ENCODE peak calls at places on chromosome 12, in four cellular contexts. N is naive thymus-derived CD4-positive, alpha-beta T cell; W is endothelial cell of umbilical vein; G is HCT116. M is an unnamed sample. For H3K4me1, the result is how much of the 10 kb centered on the place peaks cover.

GRCh38 chr12:53860426-53861223 is 78.0 kb upstream of the HOXC13 start:
- DNase-seq in N (no peak), W (no peak), G (no peak), M (no peak)

GRCh38 chr12:108191938-108192337 is 62.9 kb downstream of the WSCD2 start:
- DNase-seq in N (no peak), W (no peak), G (no peak), M (no peak)

GRCh38 chr12:97222391-97222790 is 240.2 kb upstream of the RMST start:
- DNase-seq in N (no peak), W (no peak), G (no peak), M (no peak)

GRCh38 chr12:109539508-109539907 is 33.8 kb downstream of the MMAB start:
- DNase-seq in N (no peak), W (peak), G (no peak), M (no peak)

GRCh38 chr12:11669348-11669747 is 19.9 kb downstream of the ETV6 start:
- DNase-seq in N (no peak), W (no peak), G (no peak), M (no peak)

GRCh38 chr12:3097186-3097804 is 20.1 kb downstream of the TSPAN9 start:
- DNase-seq in N (no peak), W (peak), G (no peak), M (peak)

GRCh38 chr12:105267711-105268110 is 31.7 kb upstream of the APPL2 start:
- DNase-seq in N (no peak), W (no peak), G (no peak), M (no peak)

GRCh38 chr12:25866586-25867378 is 91.7 kb upstream of the RASSF8 start:
- DNase-seq in N (no peak), W (no peak), G (no peak), M (no peak)

GRCh38 chr12:104805186-104805585 is 152.9 kb downstream of the SLC41A2 start:
- DNase-seq in N (no peak), W (no peak), G (no peak), M (no peak)

GRCh38 chr12:105352940-105353635 is 22.6 kb downstream of the C12orf75 start:
- DNase-seq in N (no peak), W (peak), G (no peak), M (no peak)

GRCh38 chr12:58425481-58426392 is 484.4 kb downstream of the ATP23 start:
- DNase-seq in N (no peak), W (peak), G (peak), M (no peak)

GRCh38 chr12:114682920-114683708 is 861 bp downstream of the TBX3 start:
- DNase-seq in N (no peak), W (peak), G (no peak), M (peak)

GRCh38 chr12:64522807-64523206 is 70.9 kb downstream of the TBK1 start:
- DNase-seq in N (no peak), W (no peak), G (no peak), M (no peak)

GRCh38 chr12:11877869-11878780 is 192.6 kb upstream of the BCL2L14 start:
- DNase-seq in N (no peak), W (peak), G (no peak), M (no peak)

GRCh38 chr12:20128926-20129325 is 239.4 kb upstream of the PDE3A start:
- DNase-seq in N (no peak), W (no peak), G (no peak), M (no peak)

GRCh38 chr12:64028541-64028940 is 184.0 kb downstream of the SRGAP1 start:
- DNase-seq in N (no peak), W (no peak), G (no peak), M (no peak)

GRCh38 chr12:132460571-132460970 is 29.4 kb upstream of the FBRSL1 start:
- DNase-seq in N (no peak), W (no peak), G (no peak), M (no peak)

GRCh38 chr12:112252184-112252583 is 126.8 kb downstream of the TRAFD1 start:
- DNase-seq in N (no peak), W (no peak), G (no peak), M (no peak)

GRCh38 chr12:28780960-28781359 is 368.1 kb upstream of the FAR2 start:
- DNase-seq in N (no peak), W (peak), G (no peak), M (no peak)

GRCh38 chr12:1319215-1319614 is 275.2 kb downstream of the FBXL14 start:
- DNase-seq in N (no peak), W (no peak), G (no peak), M (no peak)

GRCh38 chr12:115984607-115985006 is 292.9 kb downstream of the MED13L start:
- DNase-seq in N (no peak), W (no peak), G (no peak), M (no peak)

GRCh38 chr12:5665615-5666014 is 233.7 kb downstream of the NTF3 start:
- DNase-seq in N (no peak), W (no peak), G (no peak), M (no peak)

GRCh38 chr12:106123551-106123991 is 15.2 kb downstream of the NUAK1 start:
- DNase-seq in N (no peak), W (no peak), G (no peak), M (no peak)

GRCh38 chr12:5140190-5140589 is 96.5 kb downstream of the KCNA5 start:
- DNase-seq in N (no peak), W (no peak), G (no peak), M (no peak)

GRCh38 chr12:51851408-51852097 is 3.0 kb upstream of the FIGNL2 start:
- DNase-seq in N (no peak), W (no peak), G (no peak), M (no peak)

GRCh38 chr12:19826988-19827550 is 387.8 kb downstream of the AEBP2 start:
- DNase-seq in N (no peak), W (no peak), G (no peak), M (no peak)

GRCh38 chr12:111784953-111785352 is 18.2 kb downstream of the ALDH2 start:
- DNase-seq in N (no peak), W (no peak), G (no peak), M (no peak)

DNA sequence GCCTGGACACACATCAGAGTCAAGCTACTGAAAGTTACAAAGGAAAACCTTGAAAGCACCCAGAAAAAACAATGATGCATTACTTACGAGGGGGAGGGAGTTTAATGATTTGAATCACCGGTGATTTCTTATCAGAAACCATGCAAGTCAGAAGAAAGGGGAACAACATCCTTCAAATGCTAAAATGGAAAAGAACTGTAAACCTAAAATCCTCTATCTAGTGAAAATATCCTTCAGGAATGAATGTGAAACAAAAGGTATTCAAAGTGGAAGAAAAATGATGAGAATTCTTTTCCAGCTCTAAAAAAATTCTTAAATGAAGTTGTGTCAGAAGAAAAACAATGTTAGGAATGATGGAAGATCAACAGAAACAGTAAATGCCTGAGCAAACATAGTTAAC is 16.8 kb downstream of the SCAF11 start:
- DNase-seq in N (no peak), W (peak), G (no peak), M (no peak)
- H3K4me1 ChIP-seq in N (under half), W (under half), G (under half), M (under half)

GRCh38 chr12:69492739-69493138 is 22.6 kb downstream of the FRS2 start:
- DNase-seq in N (no peak), W (no peak), G (no peak), M (no peak)

GRCh38 chr12:69497308-69498026 is 27.3 kb downstream of the FRS2 start:
- DNase-seq in N (no peak), W (no peak), G (no peak), M (no peak)

GRCh38 chr12:69500631-69501030 is 30.4 kb downstream of the FRS2 start:
- DNase-seq in N (no peak), W (no peak), G (no peak), M (no peak)

GRCh38 chr12:69490920-69491643 is 20.9 kb downstream of the FRS2 start:
- DNase-seq in N (no peak), W (no peak), G (no peak), M (no peak)

GRCh38 chr12:69495071-69495470 is 24.9 kb downstream of the FRS2 start:
- DNase-seq in N (no peak), W (no peak), G (no peak), M (no peak)
- H3K4me1 ChIP-seq in N (under half), W (under half), G (under half), M (under half)

GRCh38 chr12:45214739-45215418 is 1.0 kb upstream of the ANO6 start:
- DNase-seq in N (no peak), W (peak), G (no peak), M (no peak)
- H3K4me1 ChIP-seq in N (under half), W (under half), G (under half), M (under half)

GRCh38 chr12:38144601-38145436 is 171.8 kb upstream of the ALG10B start:
- DNase-seq in N (no peak), W (no peak), G (no peak), M (no peak)
- H3K4me1 ChIP-seq in N (under half), W (under half), G (under half), M (under half)

GRCh38 chr12:49261726-49262125 is 3.2 kb upstream of the TUBA1C start:
- DNase-seq in N (no peak), W (no peak), G (no peak), M (no peak)

GRCh38 chr12:49264466-49264872 is 413 bp upstream of the TUBA1C start:
- DNase-seq in N (peak), W (no peak), G (no peak), M (no peak)

GRCh38 chr12:49260831-49261363 is 4.0 kb upstream of the TUBA1C start:
- DNase-seq in N (no peak), W (no peak), G (no peak), M (no peak)

GRCh38 chr12:49264873-49265792 is at the start of gene TUBA1C:
- DNase-seq in N (peak), W (peak), G (peak), M (peak)

GRCh38 chr12:49263400-49263763 is 1.5 kb upstream of the TUBA1C start:
- DNase-seq in N (no peak), W (peak), G (no peak), M (no peak)
- H3K4me1 ChIP-seq in N (under half), W (under half), G (under half), M (under half)

DNA sequence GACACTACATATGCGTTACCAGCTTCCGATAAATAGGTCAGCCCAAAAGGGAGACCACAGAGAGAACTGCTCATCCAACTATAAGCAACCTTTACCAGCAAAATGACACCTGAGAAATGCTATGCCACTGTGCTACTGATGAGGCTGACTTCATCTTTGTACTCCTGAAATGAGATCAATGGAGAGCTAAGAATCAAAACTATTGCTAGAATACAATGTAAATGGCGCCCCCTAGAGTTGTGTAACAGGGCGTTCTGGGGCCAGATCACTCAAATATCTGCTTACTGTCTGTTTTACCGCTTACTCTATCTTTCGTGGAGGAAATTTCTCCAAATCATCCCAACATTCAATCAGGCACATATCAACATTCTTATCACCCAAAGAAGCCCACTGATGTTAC is 4.6 kb downstream of the ZNF384 start:
- DNase-seq in N (no peak), W (peak), G (peak), M (no peak)
- H3K4me1 ChIP-seq in N (under half), W (under half), G (under half), M (under half)

DNA sequence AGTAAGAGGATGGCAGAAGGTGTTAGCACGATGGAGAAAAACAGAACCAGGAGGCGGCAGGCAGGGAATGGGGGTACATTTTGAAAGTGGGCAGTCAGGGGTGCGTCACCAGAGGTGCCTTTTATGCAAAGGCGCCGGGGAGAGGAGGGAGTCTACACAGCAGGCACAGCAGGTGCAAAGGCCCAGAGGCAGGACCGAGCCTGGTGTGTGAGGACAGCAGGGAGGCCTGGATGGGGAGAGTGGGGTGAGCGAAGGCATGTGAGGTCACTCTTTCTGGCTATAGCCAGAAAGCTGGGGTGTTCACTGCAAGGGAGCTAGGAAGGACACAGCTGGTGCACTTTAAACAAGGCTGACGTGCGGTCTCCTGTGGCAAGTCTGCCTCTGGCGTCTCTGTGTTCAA is 65.0 kb downstream of the NCOR2 start:
- DNase-seq in N (no peak), W (no peak), G (no peak), M (no peak)
- H3K4me1 ChIP-seq in N (under half), W (under half), G (under half), M (under half)

GRCh38 chr12:82848846-82849245 is 162.1 kb downstream of the TMTC2 start:
- DNase-seq in N (no peak), W (no peak), G (no peak), M (no peak)
- H3K4me1 ChIP-seq in N (under half), W (under half), G (under half), M (under half)

DNA sequence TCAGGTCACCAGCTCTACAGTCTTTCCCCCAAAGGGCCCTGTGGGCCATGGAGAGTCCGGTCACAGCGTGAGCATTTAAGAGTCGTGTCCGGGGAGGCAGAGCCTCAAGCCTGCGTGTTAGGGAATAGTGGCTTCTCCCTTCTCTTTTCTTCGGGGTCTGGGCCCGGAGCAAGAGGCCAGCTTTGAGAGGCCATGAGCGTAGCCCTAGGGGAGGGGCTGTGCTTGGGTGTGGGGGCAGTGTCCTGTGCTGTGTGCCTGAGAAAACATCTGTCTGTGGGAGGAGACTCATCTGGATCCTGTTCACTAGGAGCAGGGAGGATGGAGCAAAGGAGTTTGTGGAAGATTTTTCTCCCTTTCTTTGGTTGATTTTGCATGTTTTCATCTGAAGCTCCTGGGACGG is 5.3 kb downstream of the LRP1-AS start:
- DNase-seq in N (no peak), W (no peak), G (no peak), M (no peak)
- H3K4me1 ChIP-seq in N (under half), W (under half), G (under half), M (half or more)

M was measured in Peyer's patch.